ENCODE peak calls at places on chromosomes 13 and 19, in four cellular contexts. One of them, this sample, is unnamed.

GRCh38 chr19:53982611-53983010 is 8.8 kb upstream of the CACNG6 start:
- DNase-seq in HFFc6: no peak
- DNase-seq in pancreas: no peak
- DNase-seq in fibroblast of lung: peak; percentile 6
- DNase-seq in this sample: no peak

GRCh38 chr19:56312787-56313343 is 1.8 kb downstream of the ZSCAN5A start:
- DNase-seq in pancreas: no peak
- DNase-seq in HFFc6: no peak
- DNase-seq in fibroblast of lung: no peak
- DNase-seq in this sample: no peak

GRCh38 chr13:112740502-112741131 is 50.8 kb downstream of the ATP11A start:
- DNase-seq in HFFc6: peak; percentile 47
- DNase-seq in fibroblast of lung: peak; percentile 89
- DNase-seq in pancreas: no peak
- DNase-seq in this sample: peak; percentile 84

GRCh38 chr13:114096811-114097503 is 35.5 kb downstream of the RASA3 start:
- DNase-seq in fibroblast of lung: no peak
- DNase-seq in pancreas: no peak
- DNase-seq in HFFc6: no peak
- DNase-seq in this sample: no peak

GRCh38 chr13:51999525-51999924 is 11.7 kb downstream of the ATP7B start:
- DNase-seq in pancreas: peak; percentile 66
- DNase-seq in fibroblast of lung: peak; percentile 15
- DNase-seq in HFFc6: no peak
- DNase-seq in this sample: no peak

GRCh38 chr13:66853559-66853958 is 376.6 kb downstream of the PCDH9 start:
- DNase-seq in HFFc6: no peak
- DNase-seq in pancreas: no peak
- DNase-seq in fibroblast of lung: no peak
- DNase-seq in this sample: no peak

GRCh38 chr13:99228737-99229691 is 28.4 kb downstream of the UBAC2 start:
- DNase-seq in pancreas: no peak
- DNase-seq in HFFc6: peak; percentile 91
- DNase-seq in fibroblast of lung: peak; percentile 36
- DNase-seq in this sample: peak; percentile 67

GRCh38 chr19:12995596-12996541 is 594 bp downstream of the NFIX start:
- DNase-seq in fibroblast of lung: peak; percentile 36
- DNase-seq in pancreas: peak; percentile 45
- DNase-seq in HFFc6: peak; percentile 48
- DNase-seq in this sample: no peak

GRCh38 chr13:109698779-109699178 is 87.6 kb downstream of the IRS2 start:
- DNase-seq in fibroblast of lung: peak; percentile 78
- DNase-seq in HFFc6: peak; percentile 60
- DNase-seq in pancreas: no peak
- DNase-seq in this sample: peak; percentile 28

GRCh38 chr19:38210458-38210987 is 13.5 kb downstream of the DPF1 start:
- DNase-seq in HFFc6: no peak
- DNase-seq in fibroblast of lung: peak; percentile 77
- DNase-seq in pancreas: no peak
- DNase-seq in this sample: no peak

GRCh38 chr13:27774169-27774568 is 18.1 kb upstream of the GSX1 start:
- DNase-seq in pancreas: no peak
- DNase-seq in fibroblast of lung: no peak
- DNase-seq in HFFc6: no peak
- DNase-seq in this sample: no peak

GRCh38 chr19:30109565-30109964 is 167.5 kb downstream of the URI1 start:
- DNase-seq in HFFc6: no peak
- DNase-seq in fibroblast of lung: no peak
- DNase-seq in pancreas: no peak
- DNase-seq in this sample: no peak

GRCh38 chr13:53092931-53093330 is 64.3 kb downstream of the OLFM4 start:
- DNase-seq in HFFc6: no peak
- DNase-seq in pancreas: no peak
- DNase-seq in fibroblast of lung: no peak
- DNase-seq in this sample: no peak

GRCh38 chr13:37369618-37370017 is 228.9 kb downstream of the POSTN start:
- DNase-seq in fibroblast of lung: peak; percentile 33
- DNase-seq in HFFc6: peak; percentile 25
- DNase-seq in pancreas: no peak
- DNase-seq in this sample: no peak

GRCh38 chr19:41696402-41697197 is 8.5 kb upstream of the CEACAM7 start:
- DNase-seq in fibroblast of lung: no peak
- DNase-seq in HFFc6: no peak
- DNase-seq in pancreas: no peak
- DNase-seq in this sample: no peak

GRCh38 chr19:8835877-8836276 is 3.7 kb downstream of the MBD3L1 start:
- DNase-seq in fibroblast of lung: no peak
- DNase-seq in pancreas: no peak
- DNase-seq in HFFc6: no peak
- DNase-seq in this sample: no peak

GRCh38 chr13:112249644-112250610 is 126.2 kb upstream of the SPACA7 start:
- DNase-seq in HFFc6: no peak
- DNase-seq in fibroblast of lung: no peak
- DNase-seq in pancreas: no peak
- DNase-seq in this sample: no peak

GRCh38 chr19:18879579-18880373 is 16.2 kb downstream of the CERS1 start:
- DNase-seq in HFFc6: peak; percentile 22
- DNase-seq in pancreas: no peak
- DNase-seq in fibroblast of lung: no peak
- DNase-seq in this sample: no peak

GRCh38 chr13:100300213-100300612 is 211.3 kb downstream of the PCCA start:
- DNase-seq in fibroblast of lung: no peak
- DNase-seq in HFFc6: no peak
- DNase-seq in pancreas: no peak
- DNase-seq in this sample: no peak

GRCh38 chr13:84985860-84986259 is 813.4 kb downstream of the SLITRK6 start:
- DNase-seq in HFFc6: no peak
- DNase-seq in pancreas: no peak
- DNase-seq in fibroblast of lung: no peak
- DNase-seq in this sample: no peak

GRCh38 chr13:44930907-44931676 is 58.2 kb downstream of the NUFIP1 start:
- DNase-seq in pancreas: no peak
- DNase-seq in fibroblast of lung: no peak
- DNase-seq in HFFc6: peak; percentile 49
- DNase-seq in this sample: no peak

GRCh38 chr13:90154311-90154960 is 1193.1 kb upstream of the MIR17HG start:
- DNase-seq in pancreas: no peak
- DNase-seq in HFFc6: no peak
- DNase-seq in fibroblast of lung: no peak
- DNase-seq in this sample: no peak

GRCh38 chr13:27242642-27243185 is 8.6 kb upstream of the RPL21 start:
- DNase-seq in fibroblast of lung: no peak
- DNase-seq in pancreas: no peak
- DNase-seq in HFFc6: no peak
- DNase-seq in this sample: no peak

GRCh38 chr19:6714749-6715555 is 5.5 kb downstream of the C3 start:
- DNase-seq in fibroblast of lung: no peak
- DNase-seq in HFFc6: no peak
- DNase-seq in pancreas: no peak
- DNase-seq in this sample: no peak

GRCh38 chr13:90239130-90239529 is 1108.4 kb upstream of the MIR17HG start:
- DNase-seq in pancreas: no peak
- DNase-seq in fibroblast of lung: no peak
- DNase-seq in HFFc6: no peak
- DNase-seq in this sample: no peak

GRCh38 chr13:102856603-102857002 is 10.8 kb downstream of the ERCC5 start:
- DNase-seq in fibroblast of lung: no peak
- DNase-seq in pancreas: no peak
- DNase-seq in HFFc6: no peak
- DNase-seq in this sample: no peak

GRCh38 chr19:36051637-36052036 is 2.4 kb downstream of the THAP8 start:
- DNase-seq in HFFc6: no peak
- DNase-seq in pancreas: no peak
- DNase-seq in fibroblast of lung: no peak
- DNase-seq in this sample: no peak

GRCh38 chr13:111474136-111475002 is 153.9 kb downstream of the TEX29 start:
- DNase-seq in HFFc6: peak; percentile 53
- DNase-seq in fibroblast of lung: peak; percentile 57
- DNase-seq in pancreas: no peak
- DNase-seq in this sample: peak; percentile 11

GRCh38 chr13:93233997-93234416 is 7.4 kb downstream of the GPC6 start:
- DNase-seq in fibroblast of lung: no peak
- DNase-seq in HFFc6: no peak
- DNase-seq in pancreas: no peak
- DNase-seq in this sample: no peak
- TF ChIP-seq CTCF in fibroblast of lung: no peak
- TF ChIP-seq CTCF in HFFc6: peak; percentile 40
- TF ChIP-seq CTCF in pancreas: no peak
- TF ChIP-seq CTCF in this sample: no peak

GRCh38 chr19:57357406-57357805 is 5.9 kb upstream of the TRAPPC2B start:
- DNase-seq in fibroblast of lung: no peak
- DNase-seq in HFFc6: no peak
- DNase-seq in pancreas: no peak
- DNase-seq in this sample: no peak

GRCh38 chr19:57350877-57351805 is at the start of gene ZNF304:
- DNase-seq in pancreas: peak; percentile 93
- DNase-seq in HFFc6: peak; percentile 95
- DNase-seq in fibroblast of lung: peak; percentile 95
- DNase-seq in this sample: peak; percentile 72

GRCh38 chr19:57355916-57356315 is 4.8 kb downstream of the ZNF304 start:
- DNase-seq in fibroblast of lung: no peak
- DNase-seq in HFFc6: no peak
- DNase-seq in pancreas: no peak
- DNase-seq in this sample: no peak

GRCh38 chr19:57348136-57348535 is 2.9 kb upstream of the ZNF304 start:
- DNase-seq in HFFc6: peak; percentile 44
- DNase-seq in fibroblast of lung: peak; percentile 27
- DNase-seq in pancreas: no peak
- DNase-seq in this sample: peak; percentile 50

GRCh38 chr19:57351867-57352266 is 796 bp downstream of the ZNF304 start:
- DNase-seq in fibroblast of lung: no peak
- DNase-seq in pancreas: no peak
- DNase-seq in HFFc6: peak; percentile 18
- DNase-seq in this sample: no peak
- TF ChIP-seq CTCF in fibroblast of lung: no peak
- TF ChIP-seq CTCF in pancreas: no peak
- TF ChIP-seq CTCF in HFFc6: peak; percentile 58
- TF ChIP-seq CTCF in this sample: no peak

GRCh38 chr13:42071667-42072419 is 23.4 kb downstream of the DGKH start:
- DNase-seq in HFFc6: no peak
- DNase-seq in pancreas: no peak
- DNase-seq in fibroblast of lung: peak; percentile 6
- DNase-seq in this sample: no peak

GRCh38 chr13:42073683-42074082 is 25.2 kb downstream of the DGKH start:
- DNase-seq in fibroblast of lung: no peak
- DNase-seq in pancreas: no peak
- DNase-seq in HFFc6: no peak
- DNase-seq in this sample: no peak

GRCh38 chr13:42076309-42076713 is 27.9 kb downstream of the DGKH start:
- DNase-seq in pancreas: no peak
- DNase-seq in fibroblast of lung: peak; percentile 63
- DNase-seq in HFFc6: no peak
- DNase-seq in this sample: no peak

GRCh38 chr13:42078113-42078769 is 29.8 kb downstream of the DGKH start:
- DNase-seq in pancreas: no peak
- DNase-seq in HFFc6: no peak
- DNase-seq in fibroblast of lung: no peak
- DNase-seq in this sample: no peak

DNA sequence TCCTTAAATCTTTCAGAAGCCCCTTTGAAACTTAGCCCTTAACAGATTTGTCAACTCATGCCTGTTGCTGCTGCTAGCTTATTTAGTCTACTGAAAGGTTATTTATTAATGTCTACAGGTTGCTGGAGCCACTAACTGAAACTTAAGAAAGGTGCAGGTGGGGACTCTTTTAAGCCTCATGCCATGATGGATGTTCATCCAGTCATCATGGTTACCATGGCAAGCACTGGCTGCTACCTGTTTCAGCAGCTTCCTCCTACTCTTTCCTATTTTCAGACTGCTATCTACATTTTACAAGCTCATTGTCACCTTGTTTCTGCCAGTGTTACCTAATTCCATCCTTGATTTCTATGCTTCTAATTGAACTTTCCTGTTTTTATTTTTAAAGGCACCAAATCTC is 27.1 kb downstream of the DGKH start:
- DNase-seq in HFFc6: no peak
- DNase-seq in pancreas: no peak
- DNase-seq in fibroblast of lung: no peak
- DNase-seq in this sample: no peak
- TF ChIP-seq CTCF in HFFc6: no peak
- TF ChIP-seq CTCF in pancreas: no peak
- TF ChIP-seq CTCF in fibroblast of lung: no peak
- TF ChIP-seq CTCF in this sample: no peak

GRCh38 chr13:20353973-20354372 is 121.9 kb upstream of the GJB6 start:
- DNase-seq in pancreas: no peak
- DNase-seq in HFFc6: peak; percentile 57
- DNase-seq in fibroblast of lung: peak; percentile 58
- DNase-seq in this sample: peak; percentile 37
- TF ChIP-seq CTCF in pancreas: no peak
- TF ChIP-seq CTCF in HFFc6: peak; percentile 58
- TF ChIP-seq CTCF in fibroblast of lung: peak; percentile 28
- TF ChIP-seq CTCF in this sample: peak; percentile 15

GRCh38 chr19:5108866-5109265 is 140.0 kb downstream of the KDM4B start:
- DNase-seq in HFFc6: no peak
- DNase-seq in fibroblast of lung: no peak
- DNase-seq in pancreas: no peak
- DNase-seq in this sample: no peak
- TF ChIP-seq CTCF in HFFc6: no peak
- TF ChIP-seq CTCF in fibroblast of lung: no peak
- TF ChIP-seq CTCF in pancreas: no peak
- TF ChIP-seq CTCF in this sample: no peak

GRCh38 chr13:92896842-92897241 is 329.8 kb upstream of the GPC6 start:
- DNase-seq in fibroblast of lung: peak; percentile 47
- DNase-seq in HFFc6: no peak
- DNase-seq in pancreas: no peak
- DNase-seq in this sample: no peak
- TF ChIP-seq CTCF in fibroblast of lung: no peak
- TF ChIP-seq CTCF in HFFc6: no peak
- TF ChIP-seq CTCF in pancreas: no peak
- TF ChIP-seq CTCF in this sample: no peak

GRCh38 chr13:20867408-20867807 is 35.1 kb downstream of the XPO4 start:
- DNase-seq in pancreas: no peak
- DNase-seq in HFFc6: no peak
- DNase-seq in fibroblast of lung: no peak
- DNase-seq in this sample: no peak

GRCh38 chr13:20870829-20871228 is 31.7 kb downstream of the XPO4 start:
- DNase-seq in HFFc6: no peak
- DNase-seq in fibroblast of lung: no peak
- DNase-seq in pancreas: no peak
- DNase-seq in this sample: no peak

GRCh38 chr13:20873348-20873747 is 29.2 kb downstream of the XPO4 start:
- DNase-seq in HFFc6: peak; percentile 50
- DNase-seq in fibroblast of lung: peak; percentile 50
- DNase-seq in pancreas: no peak
- DNase-seq in this sample: peak; percentile 8

GRCh38 chr13:20869540-20869939 is 33.0 kb downstream of the XPO4 start:
- DNase-seq in pancreas: no peak
- DNase-seq in HFFc6: no peak
- DNase-seq in fibroblast of lung: peak; percentile 54
- DNase-seq in this sample: no peak
- TF ChIP-seq CTCF in pancreas: no peak
- TF ChIP-seq CTCF in HFFc6: peak; percentile 62
- TF ChIP-seq CTCF in fibroblast of lung: peak; percentile 19
- TF ChIP-seq CTCF in this sample: peak; percentile 10

This sample was measured in AG09309.